ENCODE peak calls at places on chromosome 6, in eight cellular contexts. M, R, J, Z, H, O, E and Q are unnamed samples.

GRCh38 chr6:5305968-5306626 is 44.8 kb downstream of the FARS2 start:
- DNase-seq in H (no peak), J (no peak), O (no peak), Z (no peak), R (no peak), M (no peak), E (no peak), Q (no peak)

GRCh38 chr6:25637946-25638345 is 14.1 kb upstream of the SCGN start:
- DNase-seq in H (peak), Z (no peak), E (no peak), R (no peak), J (no peak), O (no peak), M (no peak), Q (no peak)

GRCh38 chr6:33147807-33148666 is 44.2 kb downstream of the COL11A2 start:
- DNase-seq in M (no peak), O (no peak), E (peak), H (no peak), R (no peak), J (no peak), Z (no peak), Q (no peak)

GRCh38 chr6:124463271-124463670 is 499.0 kb upstream of the RNF217 start:
- DNase-seq in R (no peak), M (no peak), O (no peak), J (no peak), E (no peak), H (no peak), Z (no peak), Q (no peak)

GRCh38 chr6:126539022-126539421 is 199.1 kb downstream of the CENPW start:
- DNase-seq in Z (no peak), M (no peak), O (no peak), R (no peak), H (no peak), E (peak), J (peak), Q (no peak)

GRCh38 chr6:150503041-150503440 is 96.6 kb upstream of the PLEKHG1 start:
- DNase-seq in M (no peak), Z (no peak), E (no peak), R (no peak), O (no peak), H (no peak), J (no peak), Q (no peak)

GRCh38 chr6:34277763-34278112 is 28.9 kb upstream of the SMIM29 start:
- DNase-seq in R (no peak), Z (no peak), E (no peak), O (no peak), M (no peak), J (no peak), H (no peak), Q (no peak)

GRCh38 chr6:129749749-129750120 is 39.8 kb upstream of the ARHGAP18 start:
- DNase-seq in H (no peak), J (no peak), E (peak), Z (no peak), M (no peak), R (no peak), O (no peak), Q (no peak)

GRCh38 chr6:144581807-144582537 is 296.8 kb downstream of the UTRN start:
- DNase-seq in R (no peak), H (no peak), J (peak), E (peak), M (no peak), O (no peak), Z (no peak), Q (no peak)

GRCh38 chr6:43491750-43492661 is 14.6 kb downstream of the TJAP1 start:
- DNase-seq in O (peak), E (peak), H (no peak), R (peak), J (no peak), Z (peak), M (peak), Q (peak)

GRCh38 chr6:139010674-139011073 is 17.9 kb upstream of the ABRACL start:
- DNase-seq in E (no peak), O (no peak), M (no peak), H (no peak), Z (no peak), R (no peak), J (no peak), Q (no peak)

GRCh38 chr6:105485456-105485855 is 82.6 kb upstream of the PREP start:
- DNase-seq in O (no peak), M (no peak), R (no peak), J (no peak), E (no peak), Z (no peak), H (no peak), Q (no peak)

GRCh38 chr6:157020398-157021266 is 243.5 kb downstream of the ARID1B start:
- DNase-seq in E (peak), J (peak), M (peak), H (peak), O (no peak), R (peak), Z (peak), Q (no peak)

GRCh38 chr6:166900130-166900708 is 56.1 kb downstream of the RNASET2 start:
- DNase-seq in E (no peak), H (no peak), R (no peak), J (no peak), M (peak), Z (no peak), O (no peak), Q (no peak)

GRCh38 chr6:88377976-88378580 is 211.9 kb upstream of the CNR1 start:
- DNase-seq in H (no peak), E (no peak), J (no peak), M (no peak), R (no peak), Z (no peak), O (no peak), Q (no peak)

GRCh38 chr6:167826230-167827061 is at the start of gene AFDN:
- DNase-seq in O (peak), H (peak), Z (peak), R (peak), J (peak), M (peak), E (peak), Q (peak)

GRCh38 chr6:132443206-132443605 is 41.9 kb upstream of the MOXD1 start:
- DNase-seq in J (no peak), O (no peak), H (no peak), R (no peak), E (no peak), Z (no peak), M (no peak), Q (no peak)

GRCh38 chr6:80329496-80329895 is 223.0 kb downstream of the BCKDHB start:
- DNase-seq in H (no peak), O (no peak), Z (no peak), E (no peak), R (no peak), J (no peak), M (no peak), Q (no peak)

GRCh38 chr6:84773431-84774173 is 9.2 kb upstream of the TBX18 start:
- DNase-seq in O (no peak), E (no peak), J (peak), R (peak), M (peak), Z (peak), H (no peak), Q (peak)

GRCh38 chr6:146881228-146882181 is 282.7 kb downstream of the ADGB start:
- DNase-seq in H (no peak), R (no peak), M (no peak), E (no peak), O (no peak), Z (no peak), J (no peak), Q (no peak)

GRCh38 chr6:150072201-150072600 is 3.3 kb upstream of the ULBP3 start:
- DNase-seq in Z (peak), R (peak), M (peak), H (peak), J (peak), O (peak), E (peak), Q (peak)

GRCh38 chr6:110486756-110487155 is 10.3 kb upstream of the SLC22A16 start:
- DNase-seq in H (no peak), E (no peak), O (no peak), M (no peak), Z (no peak), J (no peak), R (no peak), Q (no peak)

GRCh38 chr6:158649289-158650143 is at the start of gene SYTL3:
- DNase-seq in E (peak), R (peak), J (no peak), M (no peak), Z (no peak), O (no peak), H (peak), Q (peak)

GRCh38 chr6:33215761-33216649 is 7.7 kb downstream of the RING1 start:
- DNase-seq in J (no peak), H (no peak), E (no peak), Z (no peak), O (no peak), R (no peak), M (no peak), Q (no peak)

GRCh38 chr6:64254558-64254957 is 619.0 kb downstream of the PHF3 start:
- DNase-seq in J (no peak), R (no peak), O (no peak), M (no peak), H (no peak), E (no peak), Z (no peak), Q (no peak)

GRCh38 chr6:160110724-160111123 is 10.9 kb upstream of the SLC22A1 start:
- DNase-seq in J (no peak), R (no peak), M (no peak), Z (no peak), O (no peak), E (no peak), H (no peak), Q (no peak)

GRCh38 chr6:31055401-31055800 is 45.1 kb downstream of the MUC22 start:
- DNase-seq in E (no peak), O (no peak), J (no peak), H (no peak), Z (no peak), M (no peak), R (no peak), Q (no peak)
- H3K27ac ChIP-seq in E (no peak), O (no peak), J (no peak), H (no peak), Z (no peak), M (no peak), R (no peak), Q (no peak)

GRCh38 chr6:17883665-17884500 is 103.6 kb downstream of the KIF13A start:
- DNase-seq in M (no peak), O (no peak), J (no peak), E (no peak), H (no peak), Z (no peak), R (no peak), Q (no peak)
- H3K4me3 ChIP-seq in M (no peak), O (no peak), J (no peak), E (no peak), H (no peak), Z (no peak), R (no peak), Q (no peak)

GRCh38 chr6:39725632-39725997 is 407 bp upstream of the KIF6 start:
- DNase-seq in O (no peak), J (no peak), R (no peak), Z (no peak), M (no peak), E (no peak), H (no peak), Q (no peak)
- H3K27ac ChIP-seq in O (no peak), J (peak), R (no peak), Z (no peak), M (no peak), E (no peak), H (no peak), Q (peak)

GRCh38 chr6:136749359-136749758 is 42.9 kb downstream of the MAP3K5 start:
- DNase-seq in Z (no peak), H (no peak), O (no peak), M (no peak), E (no peak), R (no peak), J (no peak), Q (no peak)

GRCh38 chr6:136747538-136747937 is 44.7 kb downstream of the MAP3K5 start:
- DNase-seq in R (no peak), M (no peak), J (no peak), H (no peak), E (no peak), O (no peak), Z (no peak), Q (no peak)

GRCh38 chr6:136742125-136742524 is 50.2 kb downstream of the MAP3K5 start:
- DNase-seq in M (no peak), O (no peak), Z (no peak), E (no peak), H (no peak), J (no peak), R (no peak), Q (no peak)

GRCh38 chr6:136744889-136745288 is 47.4 kb downstream of the MAP3K5 start:
- DNase-seq in R (no peak), Z (no peak), H (no peak), E (no peak), M (no peak), O (no peak), J (no peak), Q (no peak)

GRCh38 chr6:136745300-136745699 is 47.0 kb downstream of the MAP3K5 start:
- DNase-seq in Z (no peak), M (no peak), E (no peak), J (no peak), O (no peak), R (no peak), H (no peak), Q (no peak)
- H3K4me3 ChIP-seq in Z (peak), M (peak), E (no peak), J (no peak), O (no peak), R (peak), H (no peak), Q (no peak)

DNA sequence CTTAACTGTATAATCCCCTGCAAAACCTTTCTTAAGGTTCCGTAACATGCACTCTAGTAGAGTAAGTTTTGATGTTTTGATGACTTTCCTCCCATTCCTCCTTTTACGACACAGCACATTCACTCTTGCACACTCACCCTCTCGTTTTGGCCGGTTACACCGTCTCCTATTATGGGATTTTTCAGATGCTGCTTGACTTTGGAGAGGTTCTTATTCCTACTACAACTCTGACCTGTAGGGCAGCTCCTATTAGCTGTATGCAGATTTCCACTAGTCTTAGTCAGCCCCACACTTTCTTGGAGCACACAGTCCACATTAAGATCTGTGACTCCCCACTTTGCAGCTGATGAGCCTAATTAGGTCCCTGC is 223.7 kb upstream of the SYNCRIP start:
- DNase-seq in E (peak), O (no peak), H (no peak), M (no peak), Z (no peak), J (no peak), R (no peak), Q (no peak)
- H3K27ac ChIP-seq in E (no peak), O (peak), H (peak), M (no peak), Z (no peak), J (no peak), R (peak), Q (no peak)

DNA sequence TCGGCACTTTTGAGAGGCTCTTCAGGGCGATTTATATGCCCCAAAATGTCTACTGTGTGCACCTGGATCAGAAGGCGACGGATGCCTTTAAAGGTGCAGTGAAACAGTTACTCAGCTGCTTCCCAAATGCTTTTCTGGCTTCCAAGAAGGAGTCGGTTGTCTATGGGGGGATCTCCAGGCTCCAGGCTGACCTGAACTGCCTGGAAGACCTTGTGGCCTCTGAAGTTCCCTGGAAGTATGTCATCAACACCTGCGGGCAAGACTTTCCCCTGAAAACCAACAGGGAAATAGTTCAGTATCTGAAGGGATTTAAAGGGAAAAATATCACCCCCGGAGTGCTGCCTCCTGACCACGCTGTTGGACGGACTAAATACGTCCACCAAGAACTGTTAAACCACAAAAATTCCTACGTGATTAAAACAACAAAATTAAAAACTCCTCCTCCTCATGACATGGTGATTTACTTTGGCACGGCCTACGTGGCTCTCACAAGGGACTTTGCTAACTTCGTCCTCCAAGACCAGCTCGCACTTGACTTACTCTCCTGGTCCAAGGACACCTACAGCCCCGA is 8.2 kb downstream of the GCNT2 start:
- DNase-seq in H (peak), R (no peak), E (no peak), Z (no peak), O (no peak), M (no peak), J (no peak), Q (no peak)
- H3K4me3 ChIP-seq in H (peak), R (peak), E (no peak), Z (peak), O (no peak), M (peak), J (peak), Q (peak)

GRCh38 chr6:148351277-148351676 is 8.6 kb downstream of the SASH1 start:
- DNase-seq in J (no peak), M (no peak), R (no peak), O (no peak), E (no peak), Z (no peak), H (no peak), Q (no peak)
- H3K27ac ChIP-seq in J (no peak), M (no peak), R (no peak), O (no peak), E (no peak), Z (peak), H (no peak), Q (no peak)

DNA sequence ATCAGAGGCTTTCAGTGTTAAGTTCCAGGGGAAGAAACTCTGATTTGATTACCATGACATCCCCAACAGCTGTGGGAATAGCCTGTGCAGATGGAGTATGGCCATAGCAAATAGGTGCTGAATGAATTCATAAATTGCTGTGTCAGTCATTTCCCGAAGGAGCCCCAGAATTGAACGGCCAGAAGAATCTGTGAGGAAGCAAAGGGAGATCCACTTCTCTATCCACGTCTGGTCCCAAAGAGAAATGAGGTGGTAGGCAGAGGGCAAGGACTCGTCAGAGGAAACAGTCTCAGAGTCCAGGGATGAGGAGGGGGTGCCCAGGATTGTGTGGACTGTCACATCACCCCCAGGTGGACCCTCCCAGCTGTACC is 3.1 kb upstream of the TAF8 start:
- DNase-seq in O (no peak), R (no peak), H (no peak), M (no peak), J (no peak), E (no peak), Z (no peak), Q (no peak)
- H3K4me3 ChIP-seq in O (no peak), R (no peak), H (no peak), M (peak), J (peak), E (peak), Z (peak), Q (peak)